ENCODE peak calls at places on chromosomes 2 and 18, in eight cellular contexts. One of them, this sample, is unnamed.

GRCh38 chr18:36255072-36255708 is 42.3 kb upstream of the FHOD3 start:
- DNase-seq in dorsolateral prefrontal cortex: no peak
- DNase-seq in neural crest cell: peak
- DNase-seq in cardiac fibroblast: no peak
- DNase-seq in mammary epithelial cell: no peak
- DNase-seq in activated CD8-positive, alpha-beta T cell treated with anti-CD3 and anti-CD28 coated beads for 36 hours: no peak
- DNase-seq in RWPE1: no peak
- DNase-seq in spleen: no peak
- DNase-seq in this sample: no peak

GRCh38 chr2:232393556-232393955 is 13.1 kb upstream of the ALPG start:
- DNase-seq in dorsolateral prefrontal cortex: no peak
- DNase-seq in neural crest cell: no peak
- DNase-seq in cardiac fibroblast: no peak
- DNase-seq in mammary epithelial cell: no peak
- DNase-seq in activated CD8-positive, alpha-beta T cell treated with anti-CD3 and anti-CD28 coated beads for 36 hours: no peak
- DNase-seq in RWPE1: no peak
- DNase-seq in spleen: no peak
- DNase-seq in this sample: no peak

GRCh38 chr18:11581286-11581685 is 28.1 kb upstream of the SLC35G4 start:
- DNase-seq in dorsolateral prefrontal cortex: no peak
- DNase-seq in neural crest cell: no peak
- DNase-seq in cardiac fibroblast: no peak
- DNase-seq in mammary epithelial cell: no peak
- DNase-seq in activated CD8-positive, alpha-beta T cell treated with anti-CD3 and anti-CD28 coated beads for 36 hours: no peak
- DNase-seq in RWPE1: no peak
- DNase-seq in spleen: no peak
- DNase-seq in this sample: no peak

GRCh38 chr18:34522627-34523026 is 187.5 kb upstream of the DTNA start:
- DNase-seq in dorsolateral prefrontal cortex: no peak
- DNase-seq in neural crest cell: no peak
- DNase-seq in cardiac fibroblast: no peak
- DNase-seq in mammary epithelial cell: no peak
- DNase-seq in activated CD8-positive, alpha-beta T cell treated with anti-CD3 and anti-CD28 coated beads for 36 hours: no peak
- DNase-seq in RWPE1: no peak
- DNase-seq in spleen: no peak
- DNase-seq in this sample: no peak

GRCh38 chr2:144847347-144848080 is 327.6 kb upstream of the ZEB2 start:
- DNase-seq in dorsolateral prefrontal cortex: no peak
- DNase-seq in neural crest cell: no peak
- DNase-seq in cardiac fibroblast: no peak
- DNase-seq in mammary epithelial cell: no peak
- DNase-seq in activated CD8-positive, alpha-beta T cell treated with anti-CD3 and anti-CD28 coated beads for 36 hours: no peak
- DNase-seq in RWPE1: no peak
- DNase-seq in spleen: no peak
- DNase-seq in this sample: no peak

GRCh38 chr2:174023591-174024523 is 58.7 kb upstream of the SP3 start:
- DNase-seq in dorsolateral prefrontal cortex: no peak
- DNase-seq in neural crest cell: peak
- DNase-seq in cardiac fibroblast: peak
- DNase-seq in mammary epithelial cell: peak
- DNase-seq in activated CD8-positive, alpha-beta T cell treated with anti-CD3 and anti-CD28 coated beads for 36 hours: peak
- DNase-seq in RWPE1: peak
- DNase-seq in spleen: peak
- DNase-seq in this sample: no peak

GRCh38 chr2:144830543-144830942 is 310.6 kb upstream of the ZEB2 start:
- DNase-seq in dorsolateral prefrontal cortex: no peak
- DNase-seq in neural crest cell: no peak
- DNase-seq in cardiac fibroblast: no peak
- DNase-seq in mammary epithelial cell: no peak
- DNase-seq in activated CD8-positive, alpha-beta T cell treated with anti-CD3 and anti-CD28 coated beads for 36 hours: no peak
- DNase-seq in RWPE1: no peak
- DNase-seq in spleen: no peak
- DNase-seq in this sample: no peak

GRCh38 chr2:46188041-46188715 is 109.0 kb upstream of the EPAS1 start:
- DNase-seq in dorsolateral prefrontal cortex: no peak
- DNase-seq in neural crest cell: no peak
- DNase-seq in cardiac fibroblast: no peak
- DNase-seq in mammary epithelial cell: no peak
- DNase-seq in activated CD8-positive, alpha-beta T cell treated with anti-CD3 and anti-CD28 coated beads for 36 hours: no peak
- DNase-seq in RWPE1: no peak
- DNase-seq in spleen: no peak
- DNase-seq in this sample: no peak

GRCh38 chr2:100876231-100876860 is 56.4 kb downstream of the NPAS2 start:
- DNase-seq in dorsolateral prefrontal cortex: no peak
- DNase-seq in neural crest cell: no peak
- DNase-seq in cardiac fibroblast: no peak
- DNase-seq in mammary epithelial cell: no peak
- DNase-seq in activated CD8-positive, alpha-beta T cell treated with anti-CD3 and anti-CD28 coated beads for 36 hours: peak
- DNase-seq in RWPE1: no peak
- DNase-seq in spleen: no peak
- DNase-seq in this sample: no peak

GRCh38 chr2:240820607-240821428 is 799 bp upstream of the KIF1A start:
- DNase-seq in dorsolateral prefrontal cortex: no peak
- DNase-seq in neural crest cell: peak
- DNase-seq in cardiac fibroblast: no peak
- DNase-seq in mammary epithelial cell: no peak
- DNase-seq in activated CD8-positive, alpha-beta T cell treated with anti-CD3 and anti-CD28 coated beads for 36 hours: peak
- DNase-seq in RWPE1: no peak
- DNase-seq in spleen: peak
- DNase-seq in this sample: no peak

GRCh38 chr2:29109246-29109645 is 6.0 kb upstream of the CLIP4 start:
- DNase-seq in dorsolateral prefrontal cortex: no peak
- DNase-seq in neural crest cell: no peak
- DNase-seq in cardiac fibroblast: no peak
- DNase-seq in mammary epithelial cell: no peak
- DNase-seq in activated CD8-positive, alpha-beta T cell treated with anti-CD3 and anti-CD28 coated beads for 36 hours: no peak
- DNase-seq in RWPE1: no peak
- DNase-seq in spleen: no peak
- DNase-seq in this sample: no peak

GRCh38 chr2:112645396-112646101 is at the start of gene SLC20A1:
- DNase-seq in dorsolateral prefrontal cortex: peak
- DNase-seq in neural crest cell: peak
- DNase-seq in cardiac fibroblast: peak
- DNase-seq in mammary epithelial cell: peak
- DNase-seq in activated CD8-positive, alpha-beta T cell treated with anti-CD3 and anti-CD28 coated beads for 36 hours: peak
- DNase-seq in RWPE1: peak
- DNase-seq in spleen: peak
- DNase-seq in this sample: peak

GRCh38 chr2:112646102-112646719 is 472 bp downstream of the SLC20A1 start:
- DNase-seq in dorsolateral prefrontal cortex: no peak
- DNase-seq in neural crest cell: peak
- DNase-seq in cardiac fibroblast: no peak
- DNase-seq in mammary epithelial cell: no peak
- DNase-seq in activated CD8-positive, alpha-beta T cell treated with anti-CD3 and anti-CD28 coated beads for 36 hours: peak
- DNase-seq in RWPE1: no peak
- DNase-seq in spleen: no peak
- DNase-seq in this sample: no peak

GRCh38 chr2:112648081-112648480 is 2.3 kb downstream of the SLC20A1 start:
- DNase-seq in dorsolateral prefrontal cortex: no peak
- DNase-seq in neural crest cell: no peak
- DNase-seq in cardiac fibroblast: no peak
- DNase-seq in mammary epithelial cell: no peak
- DNase-seq in activated CD8-positive, alpha-beta T cell treated with anti-CD3 and anti-CD28 coated beads for 36 hours: peak
- DNase-seq in RWPE1: no peak
- DNase-seq in spleen: no peak
- DNase-seq in this sample: no peak

GRCh38 chr2:112644933-112645395 is 775 bp upstream of the SLC20A1 start:
- DNase-seq in dorsolateral prefrontal cortex: no peak
- DNase-seq in neural crest cell: peak
- DNase-seq in cardiac fibroblast: no peak
- DNase-seq in mammary epithelial cell: no peak
- DNase-seq in activated CD8-positive, alpha-beta T cell treated with anti-CD3 and anti-CD28 coated beads for 36 hours: no peak
- DNase-seq in RWPE1: no peak
- DNase-seq in spleen: no peak
- DNase-seq in this sample: no peak

DNA sequence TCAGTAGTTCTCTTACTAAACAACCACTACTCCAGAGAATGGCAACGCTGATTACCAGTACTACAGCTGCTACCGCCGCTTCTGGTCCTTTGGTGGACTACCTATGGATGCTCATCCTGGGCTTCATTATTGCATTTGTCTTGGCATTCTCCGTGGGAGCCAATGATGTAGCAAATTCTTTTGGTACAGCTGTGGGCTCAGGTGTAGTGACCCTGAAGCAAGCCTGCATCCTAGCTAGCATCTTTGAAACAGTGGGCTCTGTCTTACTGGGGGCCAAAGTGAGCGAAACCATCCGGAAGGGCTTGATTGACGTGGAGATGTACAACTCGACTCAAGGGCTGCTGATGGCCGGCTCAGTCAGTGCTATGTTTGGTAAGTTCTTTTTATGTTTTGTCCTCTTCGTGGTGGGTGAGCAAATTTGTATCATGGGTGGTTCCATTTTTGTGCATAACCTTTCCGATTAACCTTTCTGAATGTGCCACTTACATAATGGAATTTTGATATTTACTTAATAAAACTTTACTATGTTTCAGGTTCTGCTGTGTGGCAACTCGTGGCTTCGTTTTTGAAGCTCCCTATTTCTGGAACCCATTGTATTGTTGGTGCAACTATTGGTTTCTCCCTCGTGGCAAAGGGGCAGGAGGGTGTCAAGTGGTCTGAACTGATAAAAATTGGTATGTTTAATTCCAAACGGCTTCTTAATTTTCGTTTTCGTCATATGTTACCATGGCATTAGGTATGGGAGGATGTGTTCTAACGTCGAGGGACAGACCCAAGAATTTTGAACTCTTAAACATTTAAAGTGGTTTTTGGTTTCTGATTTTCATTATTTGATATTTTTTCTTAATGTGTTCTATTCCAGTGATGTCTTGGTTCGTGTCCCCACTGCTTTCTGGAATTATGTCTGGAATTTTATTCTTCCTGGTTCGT is 1.3 kb downstream of the SLC20A1 start:
- DNase-seq in dorsolateral prefrontal cortex: no peak
- DNase-seq in neural crest cell: peak
- DNase-seq in cardiac fibroblast: no peak
- DNase-seq in mammary epithelial cell: no peak
- DNase-seq in activated CD8-positive, alpha-beta T cell treated with anti-CD3 and anti-CD28 coated beads for 36 hours: peak
- DNase-seq in RWPE1: no peak
- DNase-seq in spleen: no peak
- DNase-seq in this sample: no peak
- TF ChIP-seq CTCF in dorsolateral prefrontal cortex: no peak
- TF ChIP-seq CTCF in neural crest cell: no peak
- TF ChIP-seq CTCF in cardiac fibroblast: no peak
- TF ChIP-seq CTCF in mammary epithelial cell: no peak
- TF ChIP-seq CTCF in activated CD8-positive, alpha-beta T cell treated with anti-CD3 and anti-CD28 coated beads for 36 hours: no peak
- TF ChIP-seq CTCF in RWPE1: no peak
- TF ChIP-seq CTCF in spleen: no peak
- TF ChIP-seq CTCF in this sample: no peak

GRCh38 chr2:49044680-49045079 is 109.6 kb downstream of the FSHR start:
- DNase-seq in dorsolateral prefrontal cortex: no peak
- DNase-seq in neural crest cell: no peak
- DNase-seq in cardiac fibroblast: peak
- DNase-seq in mammary epithelial cell: no peak
- DNase-seq in activated CD8-positive, alpha-beta T cell treated with anti-CD3 and anti-CD28 coated beads for 36 hours: no peak
- DNase-seq in RWPE1: no peak
- DNase-seq in spleen: no peak
- DNase-seq in this sample: no peak
- TF ChIP-seq CTCF in dorsolateral prefrontal cortex: peak
- TF ChIP-seq CTCF in neural crest cell: peak
- TF ChIP-seq CTCF in cardiac fibroblast: no peak
- TF ChIP-seq CTCF in mammary epithelial cell: peak
- TF ChIP-seq CTCF in activated CD8-positive, alpha-beta T cell treated with anti-CD3 and anti-CD28 coated beads for 36 hours: no peak
- TF ChIP-seq CTCF in RWPE1: no peak
- TF ChIP-seq CTCF in spleen: no peak
- TF ChIP-seq CTCF in this sample: no peak

GRCh38 chr18:38545071-38545470 is 979.5 kb upstream of the CELF4 start:
- DNase-seq in dorsolateral prefrontal cortex: no peak
- DNase-seq in neural crest cell: no peak
- DNase-seq in cardiac fibroblast: peak
- DNase-seq in mammary epithelial cell: peak
- DNase-seq in activated CD8-positive, alpha-beta T cell treated with anti-CD3 and anti-CD28 coated beads for 36 hours: peak
- DNase-seq in RWPE1: no peak
- DNase-seq in spleen: no peak
- DNase-seq in this sample: no peak
- TF ChIP-seq CTCF in dorsolateral prefrontal cortex: no peak
- TF ChIP-seq CTCF in neural crest cell: peak
- TF ChIP-seq CTCF in cardiac fibroblast: no peak
- TF ChIP-seq CTCF in mammary epithelial cell: peak
- TF ChIP-seq CTCF in activated CD8-positive, alpha-beta T cell treated with anti-CD3 and anti-CD28 coated beads for 36 hours: no peak
- TF ChIP-seq CTCF in RWPE1: no peak
- TF ChIP-seq CTCF in spleen: no peak
- TF ChIP-seq CTCF in this sample: no peak

DNA sequence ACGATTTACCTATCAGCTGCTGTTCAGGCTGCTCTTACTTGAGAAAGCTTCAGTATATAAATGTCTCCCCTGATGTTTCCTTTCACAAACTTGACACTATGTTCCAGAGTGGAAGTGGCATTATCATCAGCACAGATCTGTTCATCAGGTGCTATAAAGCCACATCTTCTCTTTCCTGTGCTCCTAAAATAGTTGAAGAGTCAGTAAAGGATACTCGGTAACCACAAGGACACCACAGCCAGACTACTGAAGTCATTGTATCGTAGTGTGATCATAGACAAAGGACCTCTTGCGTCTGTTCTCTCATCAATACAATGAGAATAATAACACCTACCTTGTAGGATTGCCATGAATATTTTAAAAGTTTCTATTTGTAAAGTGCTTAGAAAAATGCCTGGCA is 841.0 kb upstream of the CELF4 start:
- DNase-seq in dorsolateral prefrontal cortex: no peak
- DNase-seq in neural crest cell: no peak
- DNase-seq in cardiac fibroblast: no peak
- DNase-seq in mammary epithelial cell: no peak
- DNase-seq in activated CD8-positive, alpha-beta T cell treated with anti-CD3 and anti-CD28 coated beads for 36 hours: no peak
- DNase-seq in RWPE1: no peak
- DNase-seq in spleen: no peak
- DNase-seq in this sample: no peak
- TF ChIP-seq CTCF in dorsolateral prefrontal cortex: no peak
- TF ChIP-seq CTCF in neural crest cell: no peak
- TF ChIP-seq CTCF in cardiac fibroblast: no peak
- TF ChIP-seq CTCF in mammary epithelial cell: no peak
- TF ChIP-seq CTCF in activated CD8-positive, alpha-beta T cell treated with anti-CD3 and anti-CD28 coated beads for 36 hours: no peak
- TF ChIP-seq CTCF in RWPE1: no peak
- TF ChIP-seq CTCF in spleen: no peak
- TF ChIP-seq CTCF in this sample: no peak

This sample was measured in B cell.